ENCODE peak calls at places on chromosome 13, in nine cellular contexts. One of them, this sample, is unnamed.

GRCh38 chr13:110123041-110123809 is 183.7 kb downstream of the COL4A1 start:
- DNase-seq in lower leg skin: peak
- DNase-seq in NB4: no peak
- DNase-seq in suprapubic skin: no peak
- DNase-seq in IMR-90: no peak
- DNase-seq in transverse colon: no peak
- DNase-seq in uterus: no peak
- DNase-seq in ovary: no peak
- DNase-seq in adrenal gland: no peak
- DNase-seq in this sample: no peak

GRCh38 chr13:34347784-34348573 is 530.0 kb downstream of the RFC3 start:
- DNase-seq in lower leg skin: no peak
- DNase-seq in NB4: no peak
- DNase-seq in suprapubic skin: no peak
- DNase-seq in IMR-90: no peak
- DNase-seq in transverse colon: peak
- DNase-seq in uterus: no peak
- DNase-seq in ovary: no peak
- DNase-seq in adrenal gland: peak
- DNase-seq in this sample: no peak

GRCh38 chr13:107883561-107884175 is 331.7 kb downstream of the LIG4 start:
- DNase-seq in lower leg skin: no peak
- DNase-seq in NB4: no peak
- DNase-seq in suprapubic skin: no peak
- DNase-seq in IMR-90: peak
- DNase-seq in transverse colon: no peak
- DNase-seq in uterus: no peak
- DNase-seq in ovary: no peak
- DNase-seq in adrenal gland: no peak
- DNase-seq in this sample: peak

GRCh38 chr13:110657196-110657595 is 41.9 kb downstream of the NAXD start:
- DNase-seq in lower leg skin: peak
- DNase-seq in NB4: no peak
- DNase-seq in suprapubic skin: no peak
- DNase-seq in IMR-90: no peak
- DNase-seq in transverse colon: no peak
- DNase-seq in uterus: no peak
- DNase-seq in ovary: no peak
- DNase-seq in adrenal gland: no peak
- DNase-seq in this sample: no peak

GRCh38 chr13:28872427-28873176 is 52.5 kb downstream of the MTUS2 start:
- DNase-seq in lower leg skin: no peak
- DNase-seq in NB4: peak
- DNase-seq in suprapubic skin: no peak
- DNase-seq in IMR-90: no peak
- DNase-seq in transverse colon: no peak
- DNase-seq in uterus: no peak
- DNase-seq in ovary: no peak
- DNase-seq in adrenal gland: no peak
- DNase-seq in this sample: no peak

GRCh38 chr13:105817011-105817410 is 718.5 kb downstream of the EFNB2 start:
- DNase-seq in lower leg skin: no peak
- DNase-seq in NB4: no peak
- DNase-seq in suprapubic skin: no peak
- DNase-seq in IMR-90: no peak
- DNase-seq in transverse colon: no peak
- DNase-seq in uterus: no peak
- DNase-seq in ovary: no peak
- DNase-seq in adrenal gland: no peak
- DNase-seq in this sample: no peak

GRCh38 chr13:40271931-40272775 is 394.3 kb downstream of the FOXO1 start:
- DNase-seq in lower leg skin: peak
- DNase-seq in NB4: peak
- DNase-seq in suprapubic skin: peak
- DNase-seq in IMR-90: peak
- DNase-seq in transverse colon: peak
- DNase-seq in uterus: peak
- DNase-seq in ovary: peak
- DNase-seq in adrenal gland: peak
- DNase-seq in this sample: peak

GRCh38 chr13:58087566-58087965 is 456.0 kb downstream of the PCDH17 start:
- DNase-seq in lower leg skin: no peak
- DNase-seq in NB4: no peak
- DNase-seq in suprapubic skin: no peak
- DNase-seq in IMR-90: no peak
- DNase-seq in transverse colon: no peak
- DNase-seq in uterus: no peak
- DNase-seq in ovary: no peak
- DNase-seq in adrenal gland: no peak
- DNase-seq in this sample: no peak

GRCh38 chr13:113836917-113837553 is 26.8 kb downstream of the GAS6 start:
- DNase-seq in lower leg skin: no peak
- DNase-seq in NB4: peak
- DNase-seq in suprapubic skin: no peak
- DNase-seq in IMR-90: peak
- DNase-seq in transverse colon: no peak
- DNase-seq in uterus: peak
- DNase-seq in ovary: peak
- DNase-seq in adrenal gland: peak
- DNase-seq in this sample: peak

GRCh38 chr13:113839536-113840204 is 24.2 kb downstream of the GAS6 start:
- DNase-seq in lower leg skin: no peak
- DNase-seq in NB4: no peak
- DNase-seq in suprapubic skin: no peak
- DNase-seq in IMR-90: no peak
- DNase-seq in transverse colon: peak
- DNase-seq in uterus: no peak
- DNase-seq in ovary: no peak
- DNase-seq in adrenal gland: no peak
- DNase-seq in this sample: no peak

GRCh38 chr13:113835461-113836274 is 28.2 kb downstream of the GAS6 start:
- DNase-seq in lower leg skin: no peak
- DNase-seq in NB4: peak
- DNase-seq in suprapubic skin: no peak
- DNase-seq in IMR-90: peak
- DNase-seq in transverse colon: no peak
- DNase-seq in uterus: no peak
- DNase-seq in ovary: no peak
- DNase-seq in adrenal gland: no peak
- DNase-seq in this sample: peak

GRCh38 chr13:113838711-113839201 is 25.1 kb downstream of the GAS6 start:
- DNase-seq in lower leg skin: no peak
- DNase-seq in NB4: no peak
- DNase-seq in suprapubic skin: no peak
- DNase-seq in IMR-90: no peak
- DNase-seq in transverse colon: no peak
- DNase-seq in uterus: no peak
- DNase-seq in ovary: no peak
- DNase-seq in adrenal gland: no peak
- DNase-seq in this sample: no peak

DNA sequence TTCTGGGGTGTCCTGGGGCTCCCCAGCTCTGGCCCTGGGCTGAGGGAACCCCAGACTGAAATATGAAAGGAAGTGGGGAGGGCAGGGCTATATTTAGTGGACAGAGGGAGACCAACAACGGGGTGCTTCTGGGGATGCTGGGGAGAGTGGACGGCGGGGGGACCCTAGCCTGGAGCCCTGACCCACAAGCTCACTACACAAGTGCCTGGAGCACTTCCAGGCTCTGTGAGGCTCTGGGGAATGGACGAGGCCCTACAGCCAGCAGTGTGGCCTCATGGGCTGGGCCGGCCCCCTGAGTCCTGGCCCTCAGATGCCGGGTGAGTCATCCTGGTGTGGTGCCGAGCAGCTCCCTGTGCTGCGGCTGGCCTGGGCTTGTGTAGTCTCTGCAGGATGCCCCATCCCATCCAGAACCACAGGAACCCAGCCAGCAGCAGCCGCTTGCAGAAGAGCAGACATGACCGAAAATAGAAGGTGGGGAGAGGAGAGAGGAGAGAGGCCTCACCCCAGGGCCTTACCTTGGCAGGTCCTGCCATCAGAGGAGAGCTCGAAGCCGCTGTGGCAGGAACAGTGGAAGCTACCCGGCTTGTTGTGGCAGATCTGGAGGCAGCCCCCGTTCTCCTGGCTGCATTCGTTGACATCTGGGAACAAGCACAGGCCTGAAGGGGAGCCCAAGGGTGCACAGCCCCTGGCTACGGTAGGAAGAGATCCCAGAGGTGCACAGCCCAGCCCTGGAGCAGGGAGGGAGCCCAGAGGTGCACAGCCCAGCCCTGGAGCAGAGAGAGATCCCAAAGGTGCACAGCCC is 26.1 kb downstream of the GAS6 start:
- DNase-seq in lower leg skin: peak
- DNase-seq in NB4: peak
- DNase-seq in suprapubic skin: peak
- DNase-seq in IMR-90: peak
- DNase-seq in transverse colon: peak
- DNase-seq in uterus: peak
- DNase-seq in ovary: peak
- DNase-seq in adrenal gland: peak
- DNase-seq in this sample: peak
- TF ChIP-seq POLR2A in lower leg skin: no peak
- TF ChIP-seq POLR2A in NB4: no peak
- TF ChIP-seq POLR2A in suprapubic skin: no peak
- TF ChIP-seq POLR2A in IMR-90: peak
- TF ChIP-seq POLR2A in transverse colon: no peak
- TF ChIP-seq POLR2A in uterus: peak
- TF ChIP-seq POLR2A in ovary: no peak
- TF ChIP-seq POLR2A in adrenal gland: peak
- TF ChIP-seq POLR2A in this sample: peak

GRCh38 chr13:99585609-99586008 is 84.3 kb downstream of the TM9SF2 start:
- DNase-seq in lower leg skin: no peak
- DNase-seq in NB4: no peak
- DNase-seq in suprapubic skin: no peak
- DNase-seq in IMR-90: no peak
- DNase-seq in transverse colon: no peak
- DNase-seq in uterus: no peak
- DNase-seq in ovary: no peak
- DNase-seq in adrenal gland: no peak
- DNase-seq in this sample: no peak

GRCh38 chr13:99587893-99588606 is 86.8 kb downstream of the TM9SF2 start:
- DNase-seq in lower leg skin: peak
- DNase-seq in NB4: no peak
- DNase-seq in suprapubic skin: no peak
- DNase-seq in IMR-90: no peak
- DNase-seq in transverse colon: no peak
- DNase-seq in uterus: no peak
- DNase-seq in ovary: no peak
- DNase-seq in adrenal gland: no peak
- DNase-seq in this sample: no peak

GRCh38 chr13:99577934-99578917 is 77.0 kb downstream of the TM9SF2 start:
- DNase-seq in lower leg skin: no peak
- DNase-seq in NB4: peak
- DNase-seq in suprapubic skin: no peak
- DNase-seq in IMR-90: no peak
- DNase-seq in transverse colon: no peak
- DNase-seq in uterus: no peak
- DNase-seq in ovary: peak
- DNase-seq in adrenal gland: peak
- DNase-seq in this sample: no peak

GRCh38 chr13:99580500-99581268 is 79.4 kb downstream of the TM9SF2 start:
- DNase-seq in lower leg skin: no peak
- DNase-seq in NB4: no peak
- DNase-seq in suprapubic skin: no peak
- DNase-seq in IMR-90: no peak
- DNase-seq in transverse colon: no peak
- DNase-seq in uterus: no peak
- DNase-seq in ovary: no peak
- DNase-seq in adrenal gland: no peak
- DNase-seq in this sample: no peak

DNA sequence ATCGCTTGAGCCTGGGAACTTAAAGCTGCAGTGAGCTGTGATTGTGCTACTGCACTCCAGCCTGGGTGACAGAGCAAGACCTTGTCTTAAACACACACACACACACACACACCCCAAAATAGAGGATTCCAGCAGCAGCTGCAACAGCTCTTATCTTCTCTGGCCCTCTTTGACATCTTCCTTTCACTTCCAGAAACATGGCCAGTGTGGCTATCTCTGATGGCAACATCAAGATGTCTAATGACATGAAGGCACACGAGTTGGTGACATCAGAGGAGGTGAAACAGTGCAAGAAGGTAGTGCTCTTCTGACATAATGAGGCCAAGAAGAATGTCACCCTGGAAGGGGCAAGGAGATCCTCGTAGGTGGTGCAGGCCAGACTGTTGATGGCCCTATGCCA is 81.2 kb downstream of the TM9SF2 start:
- DNase-seq in lower leg skin: peak
- DNase-seq in NB4: no peak
- DNase-seq in suprapubic skin: no peak
- DNase-seq in IMR-90: no peak
- DNase-seq in transverse colon: no peak
- DNase-seq in uterus: no peak
- DNase-seq in ovary: no peak
- DNase-seq in adrenal gland: no peak
- DNase-seq in this sample: no peak
- TF ChIP-seq POLR2A in lower leg skin: no peak
- TF ChIP-seq POLR2A in NB4: no peak
- TF ChIP-seq POLR2A in suprapubic skin: no peak
- TF ChIP-seq POLR2A in IMR-90: no peak
- TF ChIP-seq POLR2A in transverse colon: no peak
- TF ChIP-seq POLR2A in uterus: no peak
- TF ChIP-seq POLR2A in ovary: no peak
- TF ChIP-seq POLR2A in adrenal gland: no peak
- TF ChIP-seq POLR2A in this sample: no peak

DNA sequence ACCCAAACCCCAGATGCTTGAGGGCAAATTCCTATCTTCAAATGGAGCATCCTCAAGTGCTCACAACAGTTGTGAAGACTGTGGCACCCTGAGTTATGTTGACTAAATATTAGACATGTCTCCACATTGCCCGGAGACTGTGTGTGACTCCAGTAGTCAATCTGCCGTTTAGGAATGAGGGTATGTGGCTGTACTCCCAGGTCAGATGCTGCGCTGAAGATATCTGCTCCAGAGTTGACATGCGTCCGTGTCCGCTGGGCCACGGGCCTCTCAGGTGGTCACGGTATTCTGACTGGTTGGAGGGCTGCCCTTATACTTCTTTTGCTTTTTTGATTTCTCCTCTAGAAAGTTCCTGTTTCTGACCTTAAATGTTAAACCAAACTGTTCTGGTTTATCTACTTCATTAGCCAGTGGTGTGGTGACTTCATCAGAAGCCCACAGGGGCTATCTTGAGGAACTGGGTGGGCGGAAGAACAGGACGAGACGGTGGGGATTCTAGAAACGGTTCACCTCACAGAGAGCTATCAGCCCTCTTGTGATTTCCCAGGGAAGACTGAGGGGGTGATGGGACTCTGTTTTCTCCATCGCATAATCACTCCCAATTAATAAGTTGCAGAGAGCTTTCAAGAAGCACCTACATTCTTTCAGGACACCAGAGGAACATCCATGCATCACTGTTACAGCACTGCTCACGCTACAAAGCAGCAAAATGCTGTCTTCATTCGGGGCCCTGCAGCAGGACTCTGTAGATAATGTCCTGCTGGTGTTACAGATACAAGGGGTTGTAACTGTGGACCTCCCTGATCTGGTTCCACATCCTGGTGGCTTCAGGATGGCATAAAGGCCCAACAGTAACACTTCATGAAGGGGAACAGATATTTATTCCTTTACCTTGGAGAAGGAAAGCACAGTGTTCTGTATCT is 1.3 kb upstream of the LCP1 start:
- DNase-seq in lower leg skin: no peak
- DNase-seq in NB4: peak
- DNase-seq in suprapubic skin: no peak
- DNase-seq in IMR-90: no peak
- DNase-seq in transverse colon: no peak
- DNase-seq in uterus: no peak
- DNase-seq in ovary: no peak
- DNase-seq in adrenal gland: no peak
- DNase-seq in this sample: no peak
- TF ChIP-seq POLR2A in lower leg skin: no peak
- TF ChIP-seq POLR2A in NB4: no peak
- TF ChIP-seq POLR2A in suprapubic skin: no peak
- TF ChIP-seq POLR2A in IMR-90: no peak
- TF ChIP-seq POLR2A in transverse colon: no peak
- TF ChIP-seq POLR2A in uterus: no peak
- TF ChIP-seq POLR2A in ovary: no peak
- TF ChIP-seq POLR2A in adrenal gland: no peak
- TF ChIP-seq POLR2A in this sample: no peak

GRCh38 chr13:112804374-112804773 is 114.5 kb downstream of the ATP11A start:
- DNase-seq in lower leg skin: peak
- DNase-seq in NB4: no peak
- DNase-seq in suprapubic skin: no peak
- DNase-seq in IMR-90: no peak
- DNase-seq in transverse colon: no peak
- DNase-seq in uterus: no peak
- DNase-seq in ovary: no peak
- DNase-seq in adrenal gland: no peak
- DNase-seq in this sample: no peak

GRCh38 chr13:112800057-112800456 is 110.2 kb downstream of the ATP11A start:
- DNase-seq in lower leg skin: no peak
- DNase-seq in NB4: no peak
- DNase-seq in suprapubic skin: no peak
- DNase-seq in IMR-90: no peak
- DNase-seq in transverse colon: no peak
- DNase-seq in uterus: no peak
- DNase-seq in ovary: no peak
- DNase-seq in adrenal gland: no peak
- DNase-seq in this sample: no peak

GRCh38 chr13:112802808-112803207 is 113.0 kb downstream of the ATP11A start:
- DNase-seq in lower leg skin: no peak
- DNase-seq in NB4: no peak
- DNase-seq in suprapubic skin: no peak
- DNase-seq in IMR-90: no peak
- DNase-seq in transverse colon: no peak
- DNase-seq in uterus: no peak
- DNase-seq in ovary: no peak
- DNase-seq in adrenal gland: no peak
- DNase-seq in this sample: no peak

GRCh38 chr13:112806761-112807652 is 117.2 kb downstream of the ATP11A start:
- DNase-seq in lower leg skin: peak
- DNase-seq in NB4: no peak
- DNase-seq in suprapubic skin: no peak
- DNase-seq in IMR-90: peak
- DNase-seq in transverse colon: no peak
- DNase-seq in uterus: no peak
- DNase-seq in ovary: no peak
- DNase-seq in adrenal gland: peak
- DNase-seq in this sample: no peak

GRCh38 chr13:112803422-112803821 is 113.6 kb downstream of the ATP11A start:
- DNase-seq in lower leg skin: peak
- DNase-seq in NB4: no peak
- DNase-seq in suprapubic skin: no peak
- DNase-seq in IMR-90: no peak
- DNase-seq in transverse colon: no peak
- DNase-seq in uterus: no peak
- DNase-seq in ovary: no peak
- DNase-seq in adrenal gland: no peak
- DNase-seq in this sample: no peak
- TF ChIP-seq POLR2A in lower leg skin: no peak
- TF ChIP-seq POLR2A in NB4: no peak
- TF ChIP-seq POLR2A in suprapubic skin: no peak
- TF ChIP-seq POLR2A in IMR-90: no peak
- TF ChIP-seq POLR2A in transverse colon: no peak
- TF ChIP-seq POLR2A in uterus: no peak
- TF ChIP-seq POLR2A in ovary: no peak
- TF ChIP-seq POLR2A in adrenal gland: no peak
- TF ChIP-seq POLR2A in this sample: no peak

This sample was measured in H54.